ENCODE peak calls at places on chromosomes 12 and 14, in eight cellular contexts. H is HCT116, C is GM13976, O is WTC11, J is breast epithelium, W is foreskin fibroblast, K is HFFc6, Y is AG10803. U is an unnamed sample.

GRCh38 chr14:75720828-75721227 is 59.8 kb downstream of the TTLL5 start:
- DNase-seq in H (no peak), C (no peak), O (no peak), J (peak), W (peak), K (peak), Y (peak), U (no peak)

GRCh38 chr14:37544407-37544806 is 50.6 kb downstream of the FOXA1 start:
- DNase-seq in H (no peak), C (no peak), O (no peak), J (peak), W (no peak), K (no peak), Y (no peak), U (no peak)

GRCh38 chr12:92381856-92382255 is 236.2 kb upstream of the BTG1 start:
- DNase-seq in H (no peak), C (no peak), O (no peak), J (no peak), W (no peak), K (no peak), Y (no peak), U (no peak)

GRCh38 chr14:102026934-102027333 is 59.9 kb downstream of the HSP90AA1 start:
- DNase-seq in H (no peak), C (no peak), O (no peak), J (no peak), W (no peak), K (no peak), Y (no peak), U (no peak)

GRCh38 chr14:72590577-72590976 is 303.3 kb downstream of the DPF3 start:
- DNase-seq in H (no peak), C (no peak), O (no peak), J (no peak), W (no peak), K (no peak), Y (no peak), U (no peak)

GRCh38 chr12:15268927-15269552 is 47.8 kb upstream of the RERG start:
- DNase-seq in H (peak), C (peak), O (no peak), J (no peak), W (peak), K (peak), Y (peak), U (no peak)

GRCh38 chr14:54169254-54169924 is 212.8 kb upstream of the BMP4 start:
- DNase-seq in H (peak), C (no peak), O (no peak), J (no peak), W (peak), K (peak), Y (no peak), U (no peak)

GRCh38 chr12:132471858-132472255 is 18.1 kb upstream of the FBRSL1 start:
- DNase-seq in H (no peak), C (no peak), O (no peak), J (no peak), W (no peak), K (no peak), Y (no peak), U (no peak)

GRCh38 chr12:47817272-47818006 is 2.3 kb downstream of the HDAC7 start:
- DNase-seq in H (no peak), C (no peak), O (no peak), J (no peak), W (peak), K (peak), Y (no peak), U (no peak)

GRCh38 chr12:19431407-19432308 is 7.6 kb upstream of the AEBP2 start:
- DNase-seq in H (no peak), C (peak), O (no peak), J (no peak), W (peak), K (peak), Y (peak), U (peak)

GRCh38 chr14:85418716-85419115 is 111.2 kb upstream of the FLRT2 start:
- DNase-seq in H (no peak), C (no peak), O (no peak), J (no peak), W (no peak), K (no peak), Y (no peak), U (no peak)

GRCh38 chr12:101698782-101699347 is 1.4 kb downstream of the CHPT1 start:
- DNase-seq in H (no peak), C (peak), O (no peak), J (no peak), W (peak), K (no peak), Y (no peak), U (no peak)

GRCh38 chr12:102521662-102522277 is 41.4 kb upstream of the IGF1 start:
- DNase-seq in H (no peak), C (no peak), O (no peak), J (no peak), W (no peak), K (no peak), Y (no peak), U (no peak)

GRCh38 chr12:121657305-121658008 is 12.0 kb downstream of the MORN3 start:
- DNase-seq in H (no peak), C (no peak), O (no peak), J (no peak), W (no peak), K (no peak), Y (no peak), U (no peak)

GRCh38 chr14:92336363-92336762 is 13.4 kb downstream of the SLC24A4 start:
- DNase-seq in H (no peak), C (no peak), O (no peak), J (no peak), W (no peak), K (no peak), Y (no peak), U (no peak)

GRCh38 chr14:32702571-32702970 is 236.1 kb upstream of the NPAS3 start:
- DNase-seq in H (no peak), C (no peak), O (peak), J (no peak), W (no peak), K (no peak), Y (peak), U (no peak)

GRCh38 chr12:74292351-74293194 is 245.1 kb upstream of the ATXN7L3B start:
- DNase-seq in H (no peak), C (no peak), O (peak), J (no peak), W (no peak), K (no peak), Y (no peak), U (no peak)

GRCh38 chr14:39090548-39091111 is 12.4 kb downstream of the SEC23A start:
- DNase-seq in H (no peak), C (no peak), O (no peak), J (no peak), W (no peak), K (no peak), Y (no peak), U (no peak)
- TF ChIP-seq CTCF in H (no peak), C (no peak), O (no peak), J (no peak), W (no peak), K (no peak), Y (no peak), U (no peak)

DNA sequence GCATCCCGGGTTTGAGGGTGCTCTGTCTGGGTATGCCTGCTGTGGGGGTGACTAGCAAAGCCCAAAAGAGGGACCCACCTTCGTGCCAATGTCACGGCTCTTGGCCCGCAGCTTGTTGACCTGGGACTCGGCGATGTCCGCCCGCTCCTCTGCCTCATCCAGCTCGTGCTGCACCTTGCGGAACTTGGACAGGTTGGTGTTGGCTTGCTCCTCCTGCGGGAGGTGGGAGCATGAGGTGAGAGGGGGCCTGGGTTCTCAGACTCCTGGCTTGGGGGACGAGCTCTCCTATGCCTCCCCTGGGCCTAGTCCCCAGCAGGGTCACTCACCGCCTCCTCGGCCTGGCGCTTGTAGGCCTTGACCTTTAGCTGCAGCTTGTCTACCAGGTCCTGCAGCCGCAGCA is 5.6 kb upstream of the MYH6 start:
- DNase-seq in H (no peak), C (no peak), O (no peak), J (no peak), W (no peak), K (no peak), Y (no peak), U (no peak)
- TF ChIP-seq CTCF in H (no peak), C (no peak), O (no peak), J (no peak), W (no peak), K (no peak), Y (no peak), U (no peak)

DNA sequence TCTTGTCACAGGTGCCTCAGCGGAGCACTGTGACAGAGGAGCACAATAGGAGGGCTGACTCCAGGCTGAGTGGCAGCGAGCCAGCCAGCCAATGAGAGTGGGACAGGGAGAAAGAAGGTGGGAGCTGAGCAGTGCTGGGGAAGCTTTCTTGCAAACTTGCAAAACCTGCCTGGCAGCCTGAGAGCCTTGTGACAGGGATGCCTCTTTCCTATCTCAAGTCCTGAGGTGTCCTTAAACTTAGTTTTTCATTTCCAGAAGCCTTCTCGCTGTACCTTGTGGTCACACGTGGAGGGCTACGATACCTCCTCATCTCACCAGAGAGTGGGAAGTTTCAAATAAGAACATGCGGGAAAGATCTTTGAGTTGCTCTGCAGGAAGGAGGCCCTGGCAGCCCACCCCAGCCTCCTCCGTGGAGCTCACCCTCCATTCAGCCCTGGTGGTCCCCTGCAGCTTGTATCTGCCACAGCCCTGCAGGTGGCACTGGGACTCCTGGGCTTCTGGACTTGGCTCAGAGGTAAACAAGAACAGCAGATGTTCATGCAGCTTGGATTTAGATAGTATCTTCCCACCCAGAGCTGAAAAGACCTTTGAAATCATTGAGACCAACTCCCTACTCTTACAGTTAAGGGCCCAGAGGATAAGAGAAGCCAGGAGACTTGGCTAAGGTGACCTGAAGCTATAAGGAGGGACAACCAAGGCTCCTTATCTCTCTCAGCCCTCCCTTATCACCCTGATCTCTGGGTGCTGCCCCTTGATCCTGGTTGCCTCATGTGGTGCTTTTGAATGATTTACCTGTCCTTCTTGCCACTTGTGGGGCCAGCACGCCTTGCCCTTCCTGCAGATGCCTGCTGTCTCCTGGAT is 153.5 kb upstream of the MAX start:
- DNase-seq in H (peak), C (no peak), O (peak), J (peak), W (peak), K (no peak), Y (no peak), U (peak)
- TF ChIP-seq CTCF in H (no peak), C (no peak), O (no peak), J (no peak), W (no peak), K (no peak), Y (no peak), U (no peak)

DNA sequence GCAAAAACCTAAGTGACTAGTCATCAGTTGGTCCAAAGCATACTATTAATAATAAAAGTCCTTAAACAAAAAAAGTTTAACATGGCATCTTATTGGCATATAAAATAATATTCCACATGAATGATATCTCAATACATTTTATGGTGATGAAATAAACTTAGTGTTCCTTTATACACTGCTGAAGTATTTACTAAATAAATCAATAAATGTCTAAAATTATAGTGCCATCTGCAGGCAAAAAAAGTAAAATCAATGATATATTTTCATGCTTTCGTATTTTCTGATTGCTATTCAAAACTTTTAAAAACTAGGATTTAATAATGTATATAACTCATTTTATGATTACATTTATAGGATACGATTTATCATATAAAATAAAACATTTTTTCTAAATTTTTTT is 30.5 kb downstream of the PUS7L start:
- DNase-seq in H (no peak), C (no peak), O (no peak), J (no peak), W (no peak), K (no peak), Y (peak), U (no peak)
- TF ChIP-seq CTCF in H (peak), C (no peak), O (no peak), J (no peak), W (no peak), K (peak), Y (peak), U (peak)

DNA sequence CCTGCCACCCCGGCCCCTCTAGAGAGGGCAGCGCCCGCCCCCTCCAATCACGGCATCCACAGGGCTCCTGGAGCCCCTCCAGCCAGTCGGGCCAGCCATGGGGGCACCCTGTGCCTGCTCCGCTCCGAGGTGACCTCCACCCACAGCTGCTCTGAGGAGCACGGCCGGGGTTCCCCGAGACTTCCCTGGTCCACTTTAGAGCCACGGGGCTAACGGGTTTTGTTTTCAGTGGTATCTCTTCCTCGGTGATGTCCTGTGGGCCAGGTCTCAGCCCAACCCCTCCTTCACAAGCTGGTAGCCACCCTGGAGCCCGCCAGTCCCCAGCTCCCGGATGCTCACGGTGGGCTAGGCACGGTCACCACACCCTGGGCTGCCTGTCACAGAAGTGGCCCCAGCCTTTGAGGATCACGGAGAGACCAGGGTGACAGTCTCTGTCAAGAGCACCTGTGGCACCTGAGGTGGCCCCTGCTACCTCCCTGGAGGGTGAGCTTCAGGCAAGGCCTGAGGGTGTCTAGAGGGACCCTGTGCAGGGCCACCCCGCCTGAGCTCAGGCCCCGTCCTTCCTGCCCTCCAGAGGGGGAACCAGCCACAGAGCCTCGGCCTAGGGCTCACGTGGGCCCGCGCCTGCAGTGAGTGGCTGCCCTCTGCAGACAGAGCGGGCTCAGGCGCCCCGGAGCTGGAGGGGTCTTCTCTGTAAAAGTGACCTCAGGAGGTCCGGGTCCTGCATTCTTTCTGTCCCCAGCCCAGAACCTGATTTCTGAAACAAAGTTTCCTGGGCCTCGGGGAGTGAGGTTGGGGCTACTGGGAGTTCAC is 146.0 kb upstream of the C14orf180 start:
- DNase-seq in H (no peak), C (peak), O (peak), J (peak), W (no peak), K (no peak), Y (no peak), U (peak)
- TF ChIP-seq CTCF in H (no peak), C (no peak), O (no peak), J (no peak), W (no peak), K (no peak), Y (no peak), U (no peak)

DNA sequence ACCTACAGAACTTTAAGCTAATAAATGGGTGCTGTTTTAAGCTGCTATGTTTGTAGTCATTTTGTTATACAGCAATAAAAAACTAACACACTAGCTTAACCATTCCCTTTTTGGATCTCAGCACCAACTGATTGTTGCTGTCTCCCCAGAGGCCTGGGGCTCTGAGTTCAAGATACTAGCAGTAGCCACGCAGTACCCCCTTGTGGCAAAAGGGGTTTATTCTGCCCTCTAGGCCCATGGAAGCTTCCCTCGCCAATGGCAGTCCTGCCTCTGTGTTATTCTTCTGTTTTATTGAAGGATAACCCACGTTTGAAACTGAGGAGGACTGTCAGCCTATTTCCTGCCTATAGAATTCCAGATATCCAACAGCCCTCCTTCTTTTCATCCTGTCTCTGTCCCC is 455.3 kb upstream of the ATP2B1 start:
- DNase-seq in H (no peak), C (no peak), O (peak), J (no peak), W (no peak), K (no peak), Y (peak), U (no peak)
- TF ChIP-seq CTCF in H (peak), C (no peak), O (no peak), J (no peak), W (no peak), K (peak), Y (no peak), U (no peak)

GRCh38 chr14:89953602-89954001 is 928 bp downstream of the EFCAB11 start:
- DNase-seq in H (no peak), C (no peak), O (no peak), J (no peak), W (no peak), K (no peak), Y (no peak), U (no peak)

GRCh38 chr14:89952581-89952980 is 1.9 kb downstream of the EFCAB11 start:
- DNase-seq in H (no peak), C (no peak), O (no peak), J (no peak), W (no peak), K (no peak), Y (no peak), U (no peak)

GRCh38 chr14:89955418-89956293 is at the start of gene TDP1:
- DNase-seq in H (peak), C (peak), O (peak), J (peak), W (peak), K (peak), Y (peak), U (peak)

GRCh38 chr14:89955022-89955414 is 488 bp upstream of the EFCAB11 start:
- DNase-seq in H (no peak), C (no peak), O (no peak), J (no peak), W (no peak), K (no peak), Y (no peak), U (no peak)

DNA sequence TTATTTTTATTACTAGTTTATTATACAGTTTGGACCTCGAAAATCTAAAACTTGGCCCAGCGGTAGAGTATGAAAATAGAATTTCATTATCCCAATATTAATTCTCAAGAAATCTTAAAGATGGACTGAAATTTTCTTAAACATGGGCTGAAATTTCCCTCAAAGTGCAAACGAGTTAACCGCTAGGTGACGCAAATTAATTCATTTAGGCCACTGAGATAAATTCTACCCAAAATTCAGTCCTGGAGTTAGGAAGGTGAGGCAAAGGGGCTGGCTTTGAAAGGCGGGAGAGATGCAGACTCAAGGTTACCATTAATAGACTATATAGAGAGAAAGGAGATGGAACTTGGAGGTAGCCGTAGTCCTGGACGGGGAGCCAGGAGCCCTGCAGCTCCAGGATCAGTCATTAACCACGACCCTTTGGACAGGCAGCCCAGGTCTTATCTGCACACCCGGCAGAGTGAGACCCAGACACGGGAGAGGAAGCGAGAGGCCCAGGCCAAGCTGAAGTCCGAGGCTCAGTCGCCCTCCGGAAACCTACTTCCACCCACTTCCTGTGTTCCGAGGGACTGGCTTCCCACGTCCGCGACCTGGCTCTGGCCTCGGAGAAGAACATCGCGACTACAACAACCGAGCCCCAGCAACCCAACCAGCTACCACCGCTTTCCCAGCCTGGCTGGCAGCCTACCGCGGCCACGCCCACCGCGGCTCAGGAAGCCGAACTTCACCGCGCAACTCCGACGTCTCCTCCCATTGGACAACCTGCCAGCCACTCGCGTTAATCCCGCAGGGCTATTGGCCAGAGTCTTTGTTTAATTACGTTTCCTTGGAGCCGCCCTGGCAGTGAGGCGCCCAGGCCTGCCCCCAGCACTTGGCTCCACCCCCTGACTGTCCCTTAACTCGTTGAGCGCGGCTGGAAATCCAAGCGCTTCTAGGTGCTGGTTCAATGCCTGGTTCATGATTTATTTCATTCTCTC is at the start of gene EFCAB11:
- DNase-seq in H (peak), C (peak), O (peak), J (peak), W (peak), K (peak), Y (peak), U (peak)
- TF ChIP-seq CTCF in H (peak), C (no peak), O (no peak), J (no peak), W (no peak), K (peak), Y (no peak), U (peak)

GRCh38 chr12:3326156-3326849 is 164.7 kb upstream of the PRMT8 start:
- DNase-seq in H (no peak), C (no peak), O (peak), J (no peak), W (no peak), K (no peak), Y (no peak), U (no peak)
- TF ChIP-seq CTCF in H (no peak), C (no peak), O (peak), J (no peak), W (no peak), K (peak), Y (no peak), U (no peak)

U was measured in type B pancreatic cell.